ENCODE peak calls at places on chromosome 14, in four cellular contexts. Q is IMR-90, E is neural progenitor cell, Y is Karpas-422. T is an unnamed sample.

GRCh38 chr14:60212503-60213371 is 36.3 kb upstream of the PPM1A start:
- DNase-seq in E (no peak), Y (no peak), Q (no peak), T (no peak)

GRCh38 chr14:81055971-81056370 is 100.5 kb downstream of the TSHR start:
- DNase-seq in E (no peak), Y (no peak), Q (no peak), T (no peak)

GRCh38 chr14:22339277-22339676 is 249.7 kb downstream of the DAD1 start:
- DNase-seq in Y (no peak), Q (peak), E (no peak), T (no peak)

GRCh38 chr14:49017451-49017850 is 568.7 kb downstream of the RPS29 start:
- DNase-seq in E (no peak), Q (no peak), Y (no peak), T (no peak)

GRCh38 chr14:36716614-36717184 is 55.0 kb downstream of the PAX9 start:
- DNase-seq in E (no peak), Q (no peak), Y (no peak), T (no peak)

GRCh38 chr14:92463141-92463540 is 50.4 kb upstream of the RIN3 start:
- DNase-seq in Y (no peak), Q (no peak), E (no peak), T (no peak)

GRCh38 chr14:101417434-101417833 is 143.9 kb upstream of the DIO3 start:
- DNase-seq in E (no peak), Y (no peak), Q (no peak), T (no peak)

GRCh38 chr14:50647753-50648152 is 20.4 kb downstream of the SAV1 start:
- DNase-seq in Q (peak), E (no peak), Y (no peak), T (no peak)

GRCh38 chr14:66011855-66012254 is 474.3 kb upstream of the CCDC196 start:
- DNase-seq in Y (peak), Q (no peak), E (no peak), T (no peak)

GRCh38 chr14:104206281-104206904 is 68.0 kb downstream of the KIF26A start:
- DNase-seq in Y (no peak), E (peak), Q (no peak), T (peak)

GRCh38 chr14:104293231-104293841 is 154.9 kb downstream of the KIF26A start:
- DNase-seq in Q (no peak), E (no peak), Y (no peak), T (no peak)

GRCh38 chr14:26811756-26812305 is 214.0 kb upstream of the NOVA1 start:
- DNase-seq in E (no peak), Y (no peak), Q (no peak), T (no peak)

GRCh38 chr14:77006127-77006526 is 22.4 kb downstream of the IRF2BPL start:
- DNase-seq in Y (no peak), E (no peak), Q (no peak), T (peak)

GRCh38 chr14:65256714-65257113 is 154.4 kb upstream of the MAX start:
- DNase-seq in Y (no peak), Q (no peak), E (no peak), T (no peak)

GRCh38 chr14:94048676-94049624 is 22.8 kb downstream of the OTUB2 start:
- DNase-seq in E (no peak), Y (no peak), Q (no peak), T (no peak)

GRCh38 chr14:77562681-77563080 is 53.8 kb downstream of the SPTLC2 start:
- DNase-seq in Q (peak), E (no peak), Y (no peak), T (no peak)

GRCh38 chr14:55130194-55130550 is 1.1 kb downstream of the LGALS3 start:
- DNase-seq in Q (peak), E (no peak), Y (no peak), T (no peak)

GRCh38 chr14:32350020-32350419 is 20.9 kb downstream of the AKAP6 start:
- DNase-seq in Y (peak), E (no peak), Q (no peak), T (no peak)

GRCh38 chr14:20278414-20278813 is 27.3 kb downstream of the TTC5 start:
- DNase-seq in E (no peak), Y (no peak), Q (peak), T (peak)

GRCh38 chr14:101591121-101591520 is 29.8 kb downstream of the DIO3 start:
- DNase-seq in Y (no peak), E (no peak), Q (no peak), T (no peak)

DNA sequence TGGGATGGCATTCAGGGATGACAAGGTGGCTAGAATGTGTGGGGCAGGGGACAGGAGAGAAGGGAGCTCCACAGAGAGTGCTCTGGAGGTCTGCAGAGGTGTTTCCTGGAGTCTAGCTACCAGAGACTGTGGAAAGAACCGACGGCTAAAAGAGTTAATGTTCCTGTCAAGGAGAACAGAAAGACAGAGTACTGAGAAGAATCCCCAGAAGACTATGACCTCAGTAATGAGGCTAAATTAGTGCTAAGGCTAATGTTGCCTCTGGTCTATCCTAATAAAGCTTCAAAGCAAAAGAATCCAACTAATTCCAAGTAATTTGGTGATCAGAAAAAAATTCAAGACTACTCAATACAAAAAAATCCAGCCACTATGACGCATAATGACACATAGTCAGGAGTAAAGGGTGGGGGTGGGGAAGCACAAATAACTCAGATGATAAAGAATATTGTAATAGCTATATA is 44.7 kb downstream of the FERMT2 start:
- DNase-seq in Y (no peak), Q (peak), E (no peak), T (no peak)
- H3K4me2 ChIP-seq in Y (no peak), Q (peak), E (no peak), T (no peak)

GRCh38 chr14:102806447-102806846 is 29.2 kb downstream of the TRAF3 start:
- DNase-seq in E (no peak), Y (no peak), Q (no peak), T (no peak)
- H3K4me2 ChIP-seq in E (no peak), Y (peak), Q (no peak), T (no peak)

DNA sequence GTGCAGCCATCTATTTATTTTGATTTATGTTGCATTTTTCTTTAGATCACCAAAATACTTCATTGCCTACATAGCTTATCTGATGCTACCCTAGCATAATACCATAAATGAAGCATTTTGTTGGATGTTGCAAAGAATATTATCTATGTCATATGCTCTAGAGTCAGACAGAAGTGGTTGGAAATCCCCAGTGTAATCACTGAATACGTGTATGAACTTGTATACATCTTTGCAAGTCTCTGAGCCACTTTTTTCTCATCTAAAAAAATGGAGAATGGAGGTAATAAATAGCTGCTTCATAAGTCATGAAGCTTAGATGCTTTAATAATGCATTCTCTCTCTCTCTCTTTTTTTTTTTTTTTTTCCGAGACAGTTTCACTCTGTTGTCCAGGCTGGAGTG is 18.5 kb downstream of the EVL start:
- DNase-seq in Y (no peak), E (no peak), Q (peak), T (no peak)
- H3K4me2 ChIP-seq in Y (no peak), E (no peak), Q (no peak), T (no peak)

GRCh38 chr14:82080319-82080718 is 546.7 kb upstream of the SEL1L start:
- DNase-seq in Y (no peak), E (peak), Q (no peak), T (no peak)
- H3K4me2 ChIP-seq in Y (no peak), E (peak), Q (no peak), T (no peak)

GRCh38 chr14:63492391-63492790 is 50.8 kb downstream of the PPP2R5E start:
- DNase-seq in Y (no peak), Q (peak), E (no peak), T (no peak)
- H3K4me2 ChIP-seq in Y (no peak), Q (no peak), E (no peak), T (no peak)

DNA sequence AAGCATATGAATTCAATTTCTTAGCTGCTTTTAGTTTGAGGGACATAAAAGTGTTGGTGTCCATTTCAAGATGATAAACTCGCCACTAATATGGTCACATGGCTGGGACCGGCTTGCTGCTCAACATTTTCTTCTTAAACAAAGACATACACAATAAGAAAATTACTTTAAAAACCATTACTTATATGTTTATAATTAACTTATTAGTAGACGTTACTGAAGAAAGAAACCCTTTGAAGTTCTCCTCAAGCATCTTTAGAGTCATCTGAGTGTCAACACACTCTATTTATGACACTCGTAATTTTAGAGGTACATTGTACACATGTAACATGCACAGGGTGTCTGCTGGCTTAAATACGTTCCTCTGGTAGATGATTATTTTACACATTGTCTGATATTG is 74.7 kb downstream of the BMP4 start:
- DNase-seq in E (no peak), Q (no peak), Y (no peak), T (no peak)
- H3K4me2 ChIP-seq in E (no peak), Q (peak), Y (no peak), T (peak)

DNA sequence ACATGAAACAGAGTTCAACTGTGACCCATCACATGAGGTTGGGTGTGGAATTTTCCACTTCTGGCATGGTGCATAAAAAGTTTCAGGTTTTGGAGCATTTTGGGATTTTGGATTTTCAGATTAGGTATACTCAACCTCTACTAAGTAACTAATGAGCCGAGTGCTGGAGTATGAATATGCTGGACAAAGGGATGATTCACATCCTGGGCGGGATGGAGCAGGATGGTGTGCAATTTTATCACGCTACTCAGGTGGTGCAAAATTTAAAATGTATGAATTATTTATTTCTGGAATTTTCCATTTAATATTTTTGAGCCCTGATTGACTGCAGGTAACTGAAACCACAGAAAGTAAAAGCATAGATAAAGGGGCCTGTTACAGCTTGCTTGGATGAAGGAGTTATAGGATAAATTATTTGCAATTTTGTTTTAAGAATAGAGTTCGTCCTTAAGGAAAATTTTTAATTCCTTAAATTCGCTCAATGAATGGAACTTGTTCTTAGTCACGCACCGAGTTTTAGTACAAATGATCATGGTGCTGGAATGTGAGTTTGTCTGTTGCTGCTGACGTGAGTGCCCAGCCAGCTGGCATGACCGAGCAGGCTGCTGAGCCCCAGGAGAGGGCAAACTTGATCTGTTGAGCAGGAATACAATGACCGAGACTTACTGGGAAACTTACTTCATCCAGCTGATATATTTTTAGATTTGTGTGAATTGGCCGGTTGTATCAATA is 176.3 kb downstream of the ESR2 start:
- DNase-seq in Q (peak), E (no peak), Y (no peak), T (no peak)
- H3K4me2 ChIP-seq in Q (no peak), E (no peak), Y (no peak), T (no peak)

GRCh38 chr14:85577542-85578140 is 47.7 kb downstream of the FLRT2 start:
- DNase-seq in Y (no peak), Q (no peak), E (no peak), T (no peak)
- H3K4me2 ChIP-seq in Y (no peak), Q (no peak), E (no peak), T (no peak)

GRCh38 chr14:68523994-68524725 is 268.7 kb downstream of the ZFP36L1 start:
- DNase-seq in E (no peak), Y (no peak), Q (no peak), T (no peak)
- H3K4me2 ChIP-seq in E (no peak), Y (no peak), Q (no peak), T (no peak)

GRCh38 chr14:57609313-57609712 is 115.7 kb upstream of the CCDC198 start:
- DNase-seq in Q (no peak), Y (no peak), E (no peak), T (no peak)
- H3K4me2 ChIP-seq in Q (no peak), Y (no peak), E (no peak), T (no peak)